ENCODE peak calls at places on chromosomes 13 and 19, in four cellular contexts. One of them, this sample, is unnamed.

GRCh38 chr19:32233091-32233490 is 112.3 kb upstream of the ZNF507 start:
- DNase-seq in sigmoid colon: no peak
- DNase-seq in stomach: no peak
- DNase-seq in ovary: no peak
- DNase-seq in this sample: peak; percentile 54

GRCh38 chr13:80802946-80803345 is 462.0 kb upstream of the SPRY2 start:
- DNase-seq in stomach: no peak
- DNase-seq in sigmoid colon: no peak
- DNase-seq in ovary: no peak
- DNase-seq in this sample: no peak

GRCh38 chr13:113412440-113412839 is 40.8 kb downstream of the ADPRHL1 start:
- DNase-seq in ovary: no peak
- DNase-seq in sigmoid colon: no peak
- DNase-seq in stomach: no peak
- DNase-seq in this sample: no peak

GRCh38 chr13:21528616-21529015 is 69.5 kb upstream of the ZDHHC20 start:
- DNase-seq in ovary: no peak
- DNase-seq in sigmoid colon: no peak
- DNase-seq in stomach: no peak
- DNase-seq in this sample: no peak

GRCh38 chr13:94251801-94252200 is 227.7 kb downstream of the DCT start:
- DNase-seq in sigmoid colon: no peak
- DNase-seq in stomach: no peak
- DNase-seq in ovary: peak; percentile 66
- DNase-seq in this sample: no peak

GRCh38 chr13:52454459-52454824 is 836 bp upstream of the CKAP2 start:
- DNase-seq in sigmoid colon: no peak
- DNase-seq in stomach: no peak
- DNase-seq in ovary: no peak
- DNase-seq in this sample: no peak

GRCh38 chr13:86554066-86554465 is 754.8 kb upstream of the SLITRK6 start:
- DNase-seq in stomach: no peak
- DNase-seq in ovary: no peak
- DNase-seq in sigmoid colon: no peak
- DNase-seq in this sample: no peak

GRCh38 chr13:59475911-59476310 is 687.8 kb downstream of the DIAPH3 start:
- DNase-seq in ovary: no peak
- DNase-seq in sigmoid colon: no peak
- DNase-seq in stomach: no peak
- DNase-seq in this sample: no peak

GRCh38 chr19:13100871-13101589 is 1.6 kb downstream of the LYL1 start:
- DNase-seq in stomach: no peak
- DNase-seq in ovary: no peak
- DNase-seq in sigmoid colon: no peak
- DNase-seq in this sample: peak; percentile 85

GRCh38 chr19:38693380-38694223 is 46.2 kb downstream of the ACTN4 start:
- DNase-seq in stomach: no peak
- DNase-seq in ovary: no peak
- DNase-seq in sigmoid colon: no peak
- DNase-seq in this sample: no peak

GRCh38 chr13:39405107-39405506 is 197.9 kb downstream of the LHFPL6 start:
- DNase-seq in ovary: no peak
- DNase-seq in sigmoid colon: no peak
- DNase-seq in stomach: no peak
- DNase-seq in this sample: no peak

GRCh38 chr19:2045501-2046045 is 5.5 kb downstream of the MKNK2 start:
- DNase-seq in sigmoid colon: peak; percentile 66
- DNase-seq in ovary: no peak
- DNase-seq in stomach: peak; percentile 92
- DNase-seq in this sample: peak; percentile 24

GRCh38 chr19:51441410-51442390 is 16.6 kb downstream of the SIGLEC8 start:
- DNase-seq in sigmoid colon: peak; percentile 46
- DNase-seq in stomach: peak; percentile 54
- DNase-seq in ovary: no peak
- DNase-seq in this sample: peak; percentile 86

GRCh38 chr13:24618219-24618955 is 61.8 kb upstream of the ATP12A start:
- DNase-seq in stomach: peak; percentile 37
- DNase-seq in sigmoid colon: no peak
- DNase-seq in ovary: no peak
- DNase-seq in this sample: no peak

GRCh38 chr13:108213946-108214345 is 1.4 kb downstream of the LIG4 start:
- DNase-seq in sigmoid colon: no peak
- DNase-seq in ovary: no peak
- DNase-seq in stomach: no peak
- DNase-seq in this sample: no peak

GRCh38 chr19:33784432-33784831 is 12.2 kb upstream of the KCTD15 start:
- DNase-seq in sigmoid colon: no peak
- DNase-seq in stomach: no peak
- DNase-seq in ovary: no peak
- DNase-seq in this sample: no peak

DNA sequence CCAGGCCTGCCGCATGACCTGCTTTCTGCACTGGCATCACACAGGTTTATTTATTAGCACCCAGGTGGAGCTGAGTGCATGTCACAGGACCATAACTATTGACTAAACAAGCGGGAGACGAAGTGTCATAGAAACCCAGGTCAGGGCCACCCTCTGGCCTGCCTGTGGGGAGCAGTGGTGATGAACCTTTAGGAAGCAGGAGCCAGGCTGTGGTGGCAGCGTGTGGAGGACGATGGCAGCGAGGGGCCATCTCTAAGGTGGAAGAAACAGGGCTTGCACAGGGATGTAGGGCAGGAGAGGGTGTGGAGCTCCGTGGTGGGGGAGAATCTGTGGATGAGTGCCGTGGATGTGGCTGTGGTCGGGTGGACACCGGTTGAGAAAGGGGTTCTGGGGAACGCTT is 275.3 kb downstream of the TEX29 start:
- DNase-seq in stomach: no peak
- DNase-seq in ovary: no peak
- DNase-seq in sigmoid colon: no peak
- DNase-seq in this sample: peak; percentile 76
- TF ChIP-seq CTCF in stomach: no peak
- TF ChIP-seq CTCF in ovary: no peak
- TF ChIP-seq CTCF in sigmoid colon: no peak
- TF ChIP-seq CTCF in this sample: no peak

DNA sequence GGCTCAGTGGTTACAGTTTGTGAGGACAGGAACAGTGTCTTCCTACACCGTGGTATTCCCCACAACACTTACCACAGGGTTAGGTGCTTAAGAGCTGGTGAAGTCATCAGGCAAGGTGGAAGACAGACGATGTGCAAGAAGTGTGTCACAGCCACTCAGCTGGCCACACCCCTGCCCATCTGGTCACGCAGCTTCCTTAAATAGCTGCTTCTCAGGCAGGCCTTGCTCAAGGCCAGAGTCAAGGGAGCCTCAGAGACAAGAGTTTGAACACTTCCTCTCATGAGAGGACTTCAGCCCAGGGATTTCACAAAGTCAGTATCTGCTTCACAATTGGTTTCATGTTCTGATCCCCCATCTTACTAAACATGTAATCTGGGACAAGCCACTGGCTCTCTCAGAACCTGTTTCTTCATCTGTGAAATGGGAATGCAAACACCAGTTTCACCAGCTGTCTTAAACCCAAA is 80.3 kb upstream of the FRY start:
- DNase-seq in sigmoid colon: peak; percentile 72
- DNase-seq in stomach: peak; percentile 64
- DNase-seq in ovary: no peak
- DNase-seq in this sample: no peak
- TF ChIP-seq POLR2A in sigmoid colon: no peak
- TF ChIP-seq POLR2A in stomach: no peak
- TF ChIP-seq POLR2A in ovary: no peak
- TF ChIP-seq POLR2A in this sample: no peak

GRCh38 chr19:47511128-47511517 is 3.7 kb downstream of the NAPA start:
- DNase-seq in stomach: peak; percentile 65
- DNase-seq in ovary: peak; percentile 93
- DNase-seq in sigmoid colon: no peak
- DNase-seq in this sample: no peak
- H3K4me3 ChIP-seq in stomach: no peak overlapping the region
- H3K4me3 ChIP-seq in ovary: no peak overlapping the region
- H3K4me3 ChIP-seq in sigmoid colon: no peak overlapping the region
- H3K4me3 ChIP-seq in this sample: no peak overlapping the region

DNA sequence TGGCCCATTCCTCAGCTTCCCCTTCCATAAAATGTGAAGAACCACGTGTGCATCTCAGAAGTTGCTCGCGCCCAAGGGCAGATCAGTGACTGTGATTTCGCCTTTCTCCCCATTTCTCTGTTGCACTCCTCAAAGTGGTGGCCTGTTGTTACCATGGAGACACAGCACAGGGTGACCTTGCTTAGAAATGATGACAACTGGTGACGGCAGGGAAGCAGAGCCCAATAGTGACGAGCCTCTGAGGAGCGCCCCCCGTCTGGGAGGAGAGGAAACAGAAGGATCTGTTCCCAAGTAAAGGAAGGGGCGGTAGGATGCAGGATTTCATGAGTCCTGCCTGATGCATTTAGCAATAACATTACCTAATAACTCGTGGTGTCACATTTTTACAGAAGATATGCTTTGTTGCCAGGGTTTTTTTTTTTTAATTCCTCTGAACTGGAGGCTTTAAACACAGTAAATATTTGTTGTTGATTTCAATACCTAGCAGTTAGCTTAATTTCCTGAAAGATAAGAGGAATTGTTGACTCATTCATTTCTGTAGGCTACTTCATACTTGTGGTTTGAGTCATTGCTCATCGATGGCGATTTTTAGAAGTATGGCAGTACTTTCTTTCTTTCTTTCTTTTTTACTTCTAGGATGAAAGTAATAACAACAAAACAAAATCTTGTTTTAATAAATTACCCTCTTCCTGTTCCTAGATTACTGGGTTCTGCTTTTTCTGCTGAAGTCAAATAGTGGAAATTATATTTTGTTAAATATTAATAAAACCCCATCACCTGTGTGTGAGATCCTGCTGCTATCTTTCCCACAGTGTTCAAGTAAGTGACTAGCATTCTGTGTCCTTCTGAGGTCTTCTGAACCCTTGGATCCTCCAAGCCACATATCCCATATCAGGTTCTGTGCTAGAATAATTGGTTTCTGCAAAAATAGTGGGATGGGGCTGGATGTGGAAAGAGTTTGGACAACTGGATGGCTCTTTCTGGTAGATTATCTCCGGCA is 36.0 kb downstream of the MBNL2 start:
- DNase-seq in ovary: peak; percentile 48
- DNase-seq in stomach: no peak
- DNase-seq in sigmoid colon: peak; percentile 83
- DNase-seq in this sample: peak; percentile 61
- TF ChIP-seq CTCF in ovary: no peak
- TF ChIP-seq CTCF in stomach: no peak
- TF ChIP-seq CTCF in sigmoid colon: no peak
- TF ChIP-seq CTCF in this sample: no peak

GRCh38 chr19:18292810-18293641 is 11.6 kb upstream of the JUND start:
- DNase-seq in stomach: peak; percentile 71
- DNase-seq in sigmoid colon: peak; percentile 95
- DNase-seq in ovary: peak; percentile 95
- DNase-seq in this sample: peak; percentile 97
- TF ChIP-seq POLR2A in stomach: no peak
- TF ChIP-seq POLR2A in sigmoid colon: peak; percentile 1
- TF ChIP-seq POLR2A in ovary: no peak
- TF ChIP-seq POLR2A in this sample: no peak

DNA sequence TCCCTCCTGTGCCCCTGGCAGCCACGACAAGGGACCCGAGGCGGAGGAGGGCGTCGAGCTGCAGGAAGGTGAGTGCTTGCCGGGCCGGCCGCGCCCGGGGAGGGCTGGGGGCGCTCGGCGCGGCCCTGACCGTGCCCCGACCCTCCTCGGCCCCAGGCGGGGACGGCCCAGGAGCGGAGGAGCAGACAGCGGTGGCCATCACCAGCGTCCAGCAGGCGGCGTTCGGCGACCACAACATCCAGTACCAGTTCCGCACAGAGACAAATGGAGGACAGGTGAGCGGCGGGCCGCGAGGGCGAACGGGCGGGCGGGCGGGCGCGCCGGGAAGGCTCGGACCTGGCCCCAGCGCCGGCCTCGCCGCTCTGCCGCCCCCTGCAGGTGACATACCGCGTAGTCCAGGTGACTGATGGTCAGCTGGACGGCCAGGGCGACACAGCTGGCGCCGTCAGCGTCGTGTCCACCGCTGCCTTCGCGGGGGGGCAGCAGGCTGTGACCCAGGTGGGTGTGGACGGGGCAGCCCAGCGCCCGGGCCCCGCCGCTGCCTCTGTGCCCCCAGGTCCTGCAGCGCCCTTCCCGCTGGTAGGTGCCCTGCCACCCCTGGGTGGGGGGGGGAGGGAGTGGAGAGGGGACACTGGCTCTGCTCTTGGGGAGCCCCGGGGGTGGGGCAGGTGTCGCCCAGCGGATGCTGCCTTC is 809 bp downstream of the USF2 start:
- DNase-seq in ovary: peak; percentile 90
- DNase-seq in sigmoid colon: peak; percentile 92
- DNase-seq in stomach: peak; percentile 90
- DNase-seq in this sample: peak; percentile 77
- H3K4me3 ChIP-seq in ovary: peak overlapping the region; percentile 73
- H3K4me3 ChIP-seq in sigmoid colon: peak overlapping the region; percentile 51
- H3K4me3 ChIP-seq in stomach: peak overlapping the region; percentile 71
- H3K4me3 ChIP-seq in this sample: peak overlapping the region; percentile 48